ENCODE peak calls at places on chromosome 18, in five cellular contexts. D, Y, F, Q and P are unnamed samples. For H3K4me1, the result is how much of the 10 kb centered on the place peaks cover.

GRCh38 chr18:75811156-75811555 is 383.7 kb upstream of the SMIM21 start:
- DNase-seq in F (no peak), Q (no peak), Y (peak), D (no peak), P (no peak)

GRCh38 chr18:25830787-25831186 is 259.6 kb downstream of the SS18 start:
- DNase-seq in Q (no peak), D (peak), F (no peak), Y (peak), P (peak)

GRCh38 chr18:66136039-66136438 is 385.2 kb downstream of the CDH7 start:
- DNase-seq in D (no peak), Q (no peak), Y (peak), F (no peak), P (no peak)

GRCh38 chr18:37762076-37762475 is 196.5 kb upstream of the CELF4 start:
- DNase-seq in F (no peak), Y (no peak), D (no peak), Q (no peak), P (no peak)

GRCh38 chr18:48539406-48540328 is 836 bp downstream of the CTIF start:
- DNase-seq in Q (no peak), F (peak), D (peak), Y (peak), P (peak)

GRCh38 chr18:5963267-5963666 is 67.9 kb upstream of the TMEM200C start:
- DNase-seq in F (no peak), D (no peak), Q (no peak), Y (no peak), P (no peak)

GRCh38 chr18:464311-464659 is 36.2 kb downstream of the COLEC12 start:
- DNase-seq in Q (no peak), Y (no peak), D (no peak), F (no peak), P (no peak)

GRCh38 chr18:46320297-46320696 is 216.1 kb downstream of the HAUS1 start:
- DNase-seq in Y (no peak), D (no peak), F (peak), Q (no peak), P (no peak)

GRCh38 chr18:5238371-5238758 is 41.3 kb upstream of the AKAIN1 start:
- DNase-seq in Y (no peak), D (peak), Q (no peak), F (peak), P (peak)

GRCh38 chr18:58716046-58716766 is 44.9 kb downstream of the MALT1 start:
- DNase-seq in Y (no peak), F (no peak), Q (no peak), D (peak), P (no peak)

GRCh38 chr18:39500320-39500719 is 1934.7 kb upstream of the CELF4 start:
- DNase-seq in Y (no peak), F (no peak), D (no peak), Q (no peak), P (no peak)

GRCh38 chr18:21053127-21053526 is 58.5 kb downstream of the ROCK1 start:
- DNase-seq in Y (peak), F (no peak), D (peak), Q (no peak), P (peak)

DNA sequence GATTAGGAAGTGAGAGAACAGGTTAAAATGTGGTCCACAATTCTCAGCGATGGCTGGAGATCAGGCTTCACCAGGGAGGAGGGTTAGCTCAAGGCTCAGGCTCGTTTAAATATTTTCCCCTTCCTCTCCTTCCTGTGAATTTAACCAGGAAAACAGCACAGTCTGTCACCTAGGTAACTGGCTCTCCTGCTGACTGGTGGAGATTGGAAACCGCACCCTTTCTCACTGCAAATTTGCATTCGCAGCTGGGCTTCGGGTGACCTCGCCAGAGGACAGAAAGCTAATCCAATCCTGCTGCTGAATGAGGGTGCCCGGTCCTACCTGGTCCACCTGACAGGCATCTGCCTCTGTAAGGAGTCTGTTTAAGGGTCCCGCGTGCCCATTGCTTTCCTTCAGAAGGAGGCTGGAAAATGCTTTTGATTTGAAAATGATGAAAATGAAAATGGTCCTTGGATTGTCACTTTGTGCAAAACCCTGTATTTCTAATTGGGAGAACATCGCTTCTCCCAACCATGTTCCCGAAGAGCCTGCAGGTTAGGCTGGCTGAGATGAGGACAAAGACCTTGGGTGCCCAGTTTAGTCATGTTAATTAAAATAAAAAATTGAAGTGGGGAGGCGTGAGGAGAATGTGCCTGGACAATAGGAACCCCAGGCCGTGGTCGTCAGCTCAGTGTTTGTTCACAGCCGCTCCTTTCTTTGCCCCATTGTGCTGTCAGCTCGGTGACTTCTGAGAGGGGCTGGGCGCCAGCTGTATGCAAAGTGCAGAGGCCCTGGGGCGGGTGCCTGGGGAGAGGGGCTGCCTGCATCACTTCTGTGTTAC is 43.4 kb upstream of the MTCL1 start:
- DNase-seq in D (peak), Q (no peak), Y (peak), F (no peak), P (no peak)
- H3K4me1 ChIP-seq in D (under half), Q (under half), Y (under half), F (under half), P (under half)

DNA sequence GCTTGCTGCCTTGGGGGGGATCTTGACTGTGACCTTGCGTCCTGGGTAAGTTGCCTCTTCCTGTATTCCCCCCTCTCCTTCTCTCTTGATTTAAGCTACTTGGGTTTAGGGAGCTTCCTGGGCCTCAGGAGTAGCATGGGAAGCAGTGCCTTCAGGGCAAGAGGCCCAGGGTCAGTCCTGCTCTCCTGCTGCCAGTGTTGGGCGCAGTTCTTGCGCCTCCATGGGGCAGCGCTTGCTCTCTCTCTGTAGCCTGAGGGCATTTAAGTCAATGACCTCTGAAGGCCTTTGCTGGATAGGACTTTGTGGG is 164.1 kb downstream of the LDLRAD4 start:
- DNase-seq in Q (no peak), F (no peak), Y (no peak), D (no peak), P (no peak)
- H3K9ac ChIP-seq in Q (no peak), F (no peak), Y (peak), D (no peak), P (no peak)

GRCh38 chr18:36031407-36031806 is 36.0 kb downstream of the RPRD1A start:
- DNase-seq in Q (no peak), F (no peak), Y (no peak), D (no peak), P (no peak)
- H3K4me1 ChIP-seq in Q (under half), F (under half), Y (under half), D (under half), P (under half)

GRCh38 chr18:11905613-11906012 is 2.5 kb downstream of the MPPE1 start:
- DNase-seq in Y (no peak), D (no peak), F (no peak), Q (no peak), P (no peak)

GRCh38 chr18:11906181-11906580 is 1.9 kb downstream of the MPPE1 start:
- DNase-seq in Q (no peak), D (no peak), Y (no peak), F (no peak), P (no peak)

GRCh38 chr18:11901826-11902438 is 6.2 kb downstream of the MPPE1 start:
- DNase-seq in Y (no peak), Q (no peak), D (no peak), F (no peak), P (no peak)

GRCh38 chr18:11899063-11899462 is 9.1 kb downstream of the MPPE1 start:
- DNase-seq in F (no peak), Y (no peak), Q (no peak), D (no peak), P (no peak)

GRCh38 chr18:11902522-11903292 is 5.4 kb downstream of the MPPE1 start:
- DNase-seq in Q (no peak), Y (peak), F (no peak), D (peak), P (no peak)
- H3K9ac ChIP-seq in Q (no peak), Y (no peak), F (no peak), D (no peak), P (no peak)